ENCODE peak calls at places on chromosomes 7 and 10, in seven cellular contexts. P is amniotic stem cell; B is stimulated activated CD4-positive, alpha-beta T cell treated with anti-CD3 and anti-CD28 coated beads, Interleukin-2, amount 100 ng/mL, for 48 hours; M is HFFc6; T is LNCaP clone FGC; N is EH; L is brain microvascular endothelial cell. O is an unnamed sample.

GRCh38 chr7:26399309-26399610 is 107.6 kb downstream of the SNX10 start:
- DNase-seq in M (peak; percentile 16), T (no peak), L (no peak), B (no peak), N (no peak), P (no peak), O (no peak)

GRCh38 chr7:71752171-71752935 is 620.4 kb downstream of the GALNT17 start:
- DNase-seq in T (no peak), M (no peak), P (no peak), B (peak; percentile 42), L (peak; percentile 12), N (no peak), O (no peak)

GRCh38 chr7:21944616-21945373 is 904 bp downstream of the CDCA7L start:
- DNase-seq in M (no peak), B (peak; percentile 35), T (peak; percentile 56), P (no peak), L (no peak), N (no peak), O (no peak)

GRCh38 chr7:138459300-138460175 is 521 bp upstream of the TRIM24 start:
- DNase-seq in P (peak; percentile 97), N (peak; percentile 97), L (peak; percentile 98), T (peak; percentile 94), B (peak; percentile 93), M (peak; percentile 96), O (no peak)

GRCh38 chr7:45646207-45646821 is 72.1 kb downstream of the ADCY1 start:
- DNase-seq in L (no peak), M (no peak), N (no peak), T (no peak), B (no peak), P (no peak), O (no peak)

GRCh38 chr10:126500866-126501265 is 112.6 kb upstream of the ADAM12 start:
- DNase-seq in T (no peak), M (peak; percentile 46), N (peak; percentile 88), B (no peak), P (no peak), L (peak; percentile 35), O (peak; percentile 42)

GRCh38 chr7:14016950-14017349 is 27.5 kb upstream of the ETV1 start:
- DNase-seq in M (no peak), T (no peak), B (no peak), N (no peak), L (no peak), P (no peak), O (no peak)

GRCh38 chr7:111765936-111766643 is 203.8 kb upstream of the IMMP2L start:
- DNase-seq in T (peak; percentile 89), M (no peak), L (peak; percentile 35), N (no peak), P (no peak), B (no peak), O (no peak)

GRCh38 chr7:92953657-92954056 is 117.3 kb upstream of the CDK6 start:
- DNase-seq in L (no peak), B (no peak), M (no peak), N (peak; percentile 4), P (no peak), T (peak; percentile 33), O (no peak)

GRCh38 chr10:47372726-47373125 is 11.4 kb downstream of the ZNF488 start:
- DNase-seq in N (no peak), B (no peak), L (no peak), P (no peak), T (no peak), M (no peak), O (no peak)

GRCh38 chr7:47724335-47724982 is 142.5 kb upstream of the TNS3 start:
- DNase-seq in N (peak; percentile 88), T (no peak), L (peak; percentile 76), P (peak; percentile 27), M (peak; percentile 23), B (no peak), O (peak; percentile 36)

GRCh38 chr7:45642044-45642443 is 67.9 kb downstream of the ADCY1 start:
- DNase-seq in T (no peak), L (no peak), P (no peak), M (no peak), B (no peak), N (no peak), O (no peak)

GRCh38 chr7:34057956-34058355 is 152.6 kb downstream of the BMPER start:
- DNase-seq in M (no peak), L (no peak), P (no peak), T (no peak), B (no peak), N (peak; percentile 34), O (no peak)

GRCh38 chr7:25289522-25289921 is 61.2 kb upstream of the NPVF start:
- DNase-seq in T (no peak), L (no peak), P (no peak), M (no peak), N (no peak), B (no peak), O (no peak)

GRCh38 chr7:106071356-106071998 is 40.6 kb downstream of the SYPL1 start:
- DNase-seq in B (peak; percentile 25), T (peak; percentile 58), M (no peak), N (peak; percentile 17), L (no peak), P (no peak), O (no peak)

GRCh38 chr7:69962077-69962855 is 364.0 kb downstream of the AUTS2 start:
- DNase-seq in B (no peak), T (peak; percentile 19), N (no peak), L (no peak), M (no peak), P (no peak), O (no peak)

GRCh38 chr7:78296036-78296435 is 497.5 kb downstream of the PHTF2 start:
- DNase-seq in P (peak; percentile 41), B (no peak), L (no peak), N (peak; percentile 81), M (peak; percentile 39), T (no peak), O (no peak)

GRCh38 chr10:124935946-124936345 is 6.0 kb upstream of the ZRANB1 start:
- DNase-seq in L (no peak), T (no peak), B (no peak), M (peak; percentile 30), P (no peak), N (peak; percentile 39), O (no peak)

GRCh38 chr10:129364949-129365348 is 102.1 kb upstream of the MGMT start:
- DNase-seq in T (no peak), P (no peak), B (no peak), L (no peak), M (no peak), N (no peak), O (no peak)

GRCh38 chr7:130990178-130990832 is 256.3 kb upstream of the KLF14 start:
- DNase-seq in L (no peak), P (no peak), N (no peak), M (no peak), T (peak; percentile 39), B (no peak), O (no peak)

GRCh38 chr7:79272938-79273337 is 180.5 kb downstream of the MAGI2 start:
- DNase-seq in L (peak; percentile 20), B (no peak), P (no peak), T (no peak), N (no peak), M (no peak), O (no peak)

GRCh38 chr10:14374745-14375445 is 44.2 kb upstream of the FRMD4A start:
- DNase-seq in N (peak; percentile 92), P (no peak), T (no peak), B (no peak), M (peak; percentile 37), L (no peak), O (no peak)

GRCh38 chr7:158120751-158121150 is 466.9 kb downstream of the PTPRN2 start:
- DNase-seq in N (no peak), T (no peak), L (no peak), M (no peak), P (no peak), B (no peak), O (no peak)

GRCh38 chr7:521221-522070 is 1.8 kb upstream of the PDGFA start:
- DNase-seq in N (peak; percentile 75), P (no peak), M (peak; percentile 63), B (no peak), T (no peak), L (peak; percentile 48), O (no peak)

GRCh38 chr7:149562602-149563001 is 65.0 kb upstream of the ZNF746 start:
- DNase-seq in P (no peak), M (peak; percentile 49), N (peak; percentile 41), L (no peak), B (no peak), T (no peak), O (no peak)

GRCh38 chr10:130771491-130771890 is 540.0 kb downstream of the TCERG1L start:
- DNase-seq in M (no peak), L (no peak), P (no peak), B (no peak), T (no peak), N (no peak), O (no peak)

GRCh38 chr7:76231583-76231982 is 29.9 kb downstream of the SRRM3 start:
- DNase-seq in P (no peak), N (no peak), T (no peak), B (no peak), M (no peak), L (no peak), O (no peak)

GRCh38 chr10:101258179-101258885 is 29.1 kb upstream of the LBX1 start:
- DNase-seq in P (no peak), L (no peak), M (no peak), B (no peak), N (peak; percentile 18), T (no peak), O (no peak)

GRCh38 chr7:120856621-120857352 is 1.2 kb downstream of the TSPAN12 start:
- DNase-seq in T (no peak), P (no peak), L (peak; percentile 24), B (no peak), N (peak; percentile 5), M (peak; percentile 1), O (no peak)

GRCh38 chr7:101557978-101558741 is 70.9 kb downstream of the MYL10 start:
- DNase-seq in P (no peak), B (no peak), T (no peak), L (no peak), N (no peak), M (no peak), O (no peak)